ENCODE peak calls at places on chromosomes 5 and 9, in eight cellular contexts. G is germinal center; H is keratinocyte; A is activated CD4-positive, alpha-beta memory T cell treated with anti-CD3 and anti-CD28 coated beads for 36 hours; O is spleen; C is ovary; U is Panc1; E is adipocyte. B is an unnamed sample.

GRCh38 chr9:116870566-116870965 is 183.5 kb downstream of the TRIM32 start:
- DNase-seq in G (no peak), H (peak), A (no peak), O (no peak), C (no peak), U (no peak), E (no peak), B (no peak)

GRCh38 chr9:2461886-2462285 is 159.7 kb upstream of the VLDLR start:
- DNase-seq in G (no peak), H (no peak), A (no peak), O (no peak), C (no peak), U (no peak), E (peak), B (no peak)

GRCh38 chr9:83981126-83981871 is 694 bp downstream of the RMI1 start:
- DNase-seq in G (peak), H (no peak), A (peak), O (no peak), C (no peak), U (no peak), E (peak), B (peak)

GRCh38 chr9:121360975-121361374 is 9.1 kb downstream of the STOM start:
- DNase-seq in G (no peak), H (no peak), A (no peak), O (no peak), C (no peak), U (no peak), E (peak), B (peak)

GRCh38 chr5:135445306-135445940 is 1.7 kb downstream of the DCANP1 start:
- DNase-seq in G (no peak), H (no peak), A (no peak), O (no peak), C (no peak), U (no peak), E (no peak), B (no peak)

GRCh38 chr5:159343295-159344094 is 13.2 kb upstream of the IL12B start:
- DNase-seq in G (peak), H (no peak), A (no peak), O (no peak), C (no peak), U (no peak), E (no peak), B (no peak)

GRCh38 chr9:136726631-136727191 is 14.3 kb downstream of the DIPK1B start:
- DNase-seq in G (peak), H (no peak), A (peak), O (no peak), C (no peak), U (peak), E (peak), B (no peak)

GRCh38 chr5:77928776-77929175 is 152.6 kb upstream of the TBCA start:
- DNase-seq in G (no peak), H (no peak), A (no peak), O (no peak), C (no peak), U (no peak), E (no peak), B (no peak)

GRCh38 chr9:127053057-127053821 is 69.2 kb downstream of the ANGPTL2 start:
- DNase-seq in G (no peak), H (no peak), A (no peak), O (no peak), C (peak), U (no peak), E (no peak), B (no peak)

GRCh38 chr5:159891371-159891770 is 24.9 kb upstream of the ADRA1B start:
- DNase-seq in G (no peak), H (no peak), A (no peak), O (no peak), C (no peak), U (no peak), E (no peak), B (no peak)

GRCh38 chr5:133679534-133679933 is 67.2 kb upstream of the FSTL4 start:
- DNase-seq in G (no peak), H (no peak), A (no peak), O (no peak), C (no peak), U (no peak), E (no peak), B (no peak)

GRCh38 chr5:154461531-154461930 is 15.7 kb downstream of the SAP30L start:
- DNase-seq in G (no peak), H (no peak), A (no peak), O (no peak), C (no peak), U (no peak), E (no peak), B (no peak)

GRCh38 chr5:150593996-150594395 is 46.5 kb upstream of the SYNPO start:
- DNase-seq in G (no peak), H (no peak), A (no peak), O (peak), C (no peak), U (no peak), E (no peak), B (no peak)

GRCh38 chr9:21519855-21520434 is 37.8 kb upstream of the IFNE start:
- DNase-seq in G (no peak), H (no peak), A (no peak), O (no peak), C (no peak), U (no peak), E (no peak), B (no peak)

GRCh38 chr9:126672634-126673284 is 59.0 kb downstream of the LMX1B start:
- DNase-seq in G (no peak), H (no peak), A (no peak), O (no peak), C (no peak), U (no peak), E (no peak), B (no peak)

GRCh38 chr5:167964529-167964928 is 326.9 kb upstream of the WWC1 start:
- DNase-seq in G (no peak), H (no peak), A (no peak), O (no peak), C (no peak), U (no peak), E (no peak), B (no peak)

GRCh38 chr5:139974661-139975060 is 68.4 kb downstream of the NRG2 start:
- DNase-seq in G (no peak), H (no peak), A (no peak), O (no peak), C (no peak), U (no peak), E (no peak), B (no peak)

GRCh38 chr5:74027732-74028338 is 401.8 kb downstream of the ARHGEF28 start:
- DNase-seq in G (no peak), H (no peak), A (no peak), O (no peak), C (no peak), U (no peak), E (no peak), B (no peak)

GRCh38 chr5:22109315-22109714 is 743.8 kb downstream of the CDH12 start:
- DNase-seq in G (no peak), H (no peak), A (no peak), O (no peak), C (no peak), U (no peak), E (no peak), B (no peak)

GRCh38 chr5:53601570-53601969 is 41.1 kb downstream of the NDUFS4 start:
- DNase-seq in G (no peak), H (peak), A (no peak), O (no peak), C (no peak), U (peak), E (no peak), B (peak)

GRCh38 chr9:131668439-131669233 is 71.2 kb downstream of the RAPGEF1 start:
- DNase-seq in G (peak), H (no peak), A (peak), O (peak), C (no peak), U (no peak), E (peak), B (no peak)

GRCh38 chr5:6937675-6938074 is 224.4 kb downstream of the TENT4A start:
- DNase-seq in G (no peak), H (no peak), A (no peak), O (no peak), C (no peak), U (no peak), E (no peak), B (no peak)

GRCh38 chr5:134445841-134446818 is 34.4 kb upstream of the CDKN2AIPNL start:
- DNase-seq in G (peak), H (no peak), A (no peak), O (peak), C (no peak), U (no peak), E (no peak), B (no peak)

GRCh38 chr5:157911568-157911967 is 52.6 kb upstream of the CLINT1 start:
- DNase-seq in G (no peak), H (no peak), A (no peak), O (no peak), C (no peak), U (no peak), E (no peak), B (no peak)

GRCh38 chr9:114799441-114799840 is 6.4 kb downstream of the TNFSF15 start:
- DNase-seq in G (no peak), H (no peak), A (no peak), O (no peak), C (no peak), U (no peak), E (no peak), B (no peak)

GRCh38 chr9:136304456-136304855 is 562 bp upstream of the CCDC187 start:
- DNase-seq in G (no peak), H (no peak), A (no peak), O (no peak), C (no peak), U (no peak), E (no peak), B (no peak)

GRCh38 chr9:129483467-129484324 is 137.2 kb downstream of the C9orf50 start:
- DNase-seq in G (no peak), H (no peak), A (peak), O (peak), C (peak), U (no peak), E (peak), B (no peak)

GRCh38 chr5:77973253-77973609 is 197.1 kb upstream of the TBCA start:
- DNase-seq in G (no peak), H (no peak), A (no peak), O (no peak), C (no peak), U (no peak), E (no peak), B (no peak)

GRCh38 chr5:141743652-141744333 is 61.8 kb upstream of the ARAP3 start:
- DNase-seq in G (no peak), H (no peak), A (no peak), O (no peak), C (no peak), U (no peak), E (no peak), B (no peak)

GRCh38 chr9:16824545-16825041 is 45.9 kb downstream of the BNC2 start:
- DNase-seq in G (no peak), H (peak), A (no peak), O (no peak), C (no peak), U (no peak), E (peak), B (no peak)

B was measured in SW 1271.